ENCODE peak calls at places on chromosomes 4 and X, in six cellular contexts. T is substantia nigra, B is kidney, W is tibial nerve, J is right atrium auricular region, Y is aorta. A is an unnamed sample.

GRCh38 chr4:42914937-42915336 is 22.4 kb downstream of the GRXCR1 start:
- DNase-seq in T (no peak), W (no peak), Y (no peak), J (no peak), B (no peak), A (no peak)

GRCh38 chr4:53476232-53477037 is 99.0 kb downstream of the FIP1L1 start:
- DNase-seq in B (no peak), T (no peak), Y (peak), J (no peak), W (no peak), A (no peak)

GRCh38 chrX:135086197-135086854 is 34.0 kb downstream of the ETDB start:
- DNase-seq in W (no peak), J (no peak), B (no peak), T (no peak), Y (no peak), A (peak)

GRCh38 chrX:2719774-2720447 is 28.8 kb downstream of the CD99 start:
- DNase-seq in W (no peak), J (no peak), B (no peak), Y (no peak), T (no peak), A (no peak)

GRCh38 chrX:100635040-100635439 is 1.6 kb downstream of the TSPAN6 start:
- DNase-seq in Y (no peak), B (no peak), W (no peak), J (no peak), T (no peak), A (no peak)

GRCh38 chrX:118536687-118537461 is 41.3 kb downstream of the DOCK11 start:
- DNase-seq in T (no peak), J (no peak), B (no peak), W (no peak), Y (no peak), A (no peak)

GRCh38 chr4:107824367-107825071 is at the start of gene SGMS2:
- DNase-seq in Y (peak), B (peak), T (peak), J (peak), W (peak), A (peak)

GRCh38 chr4:57233391-57233790 is 123.2 kb upstream of the IGFBP7 start:
- DNase-seq in Y (no peak), T (no peak), J (no peak), W (no peak), B (no peak), A (no peak)

GRCh38 chrX:26915064-26915463 is 548.1 kb downstream of the PPP4R3C start:
- DNase-seq in J (no peak), B (no peak), T (no peak), Y (no peak), W (no peak), A (no peak)

GRCh38 chr4:39873823-39874222 is 103.9 kb downstream of the PDS5A start:
- DNase-seq in J (no peak), Y (no peak), B (no peak), W (no peak), T (no peak), A (no peak)

GRCh38 chrX:123682182-123682581 is 50.7 kb downstream of the THOC2 start:
- DNase-seq in W (no peak), T (no peak), B (no peak), Y (no peak), J (no peak), A (no peak)

GRCh38 chr4:54233697-54234496 is 4.8 kb downstream of the PDGFRA start:
- DNase-seq in J (peak), W (peak), B (peak), T (peak), Y (peak), A (peak)

GRCh38 chr4:72430050-72430449 is 139.0 kb downstream of the ADAMTS3 start:
- DNase-seq in W (no peak), J (no peak), Y (no peak), T (no peak), B (no peak), A (no peak)

GRCh38 chr4:66307641-66308438 is 637.6 kb upstream of the EPHA5 start:
- DNase-seq in T (no peak), B (no peak), W (no peak), Y (no peak), J (no peak), A (no peak)

GRCh38 chr4:16496501-16496900 is 270.2 kb upstream of the TAPT1 start:
- DNase-seq in J (no peak), T (no peak), W (no peak), B (no peak), Y (no peak), A (no peak)

GRCh38 chr4:16492872-16493271 is 266.6 kb upstream of the TAPT1 start:
- DNase-seq in W (no peak), B (no peak), J (no peak), Y (no peak), T (no peak), A (no peak)
- H3K27ac ChIP-seq in W (no peak), B (no peak), J (no peak), Y (no peak), T (no peak), A (no peak)

DNA sequence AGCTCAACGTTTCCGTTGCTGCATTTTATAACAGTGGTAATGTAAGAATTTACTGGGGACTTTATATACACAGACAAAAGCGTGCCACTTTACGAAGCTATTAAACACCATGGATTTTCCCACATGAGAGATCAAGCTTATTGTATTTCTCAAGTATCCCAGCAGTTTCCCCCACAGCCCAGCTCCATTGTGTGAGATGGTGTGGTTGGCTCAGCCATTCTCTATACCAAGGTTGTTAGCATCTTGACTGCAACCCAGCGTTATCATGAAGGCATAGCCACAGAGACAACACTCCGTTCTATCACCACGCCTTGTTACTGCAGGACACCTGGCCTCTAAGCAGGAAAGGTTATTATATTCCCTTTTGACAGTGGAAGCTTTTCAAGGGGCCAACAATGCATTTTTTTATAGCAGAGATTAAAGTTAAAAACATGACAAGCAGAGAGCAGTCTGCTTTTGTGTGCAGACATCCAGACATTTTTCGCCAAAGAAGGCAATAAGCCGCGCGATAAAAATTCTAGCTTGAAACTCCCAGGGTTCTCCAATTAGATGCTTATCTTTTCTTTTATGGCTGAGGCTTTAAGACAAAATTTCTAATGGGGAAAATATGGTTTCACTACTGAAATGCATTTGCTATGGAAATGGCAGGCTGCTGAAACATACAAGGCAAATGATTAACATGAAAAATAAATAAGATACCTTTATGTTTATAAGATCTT is 206.1 kb downstream of the MID1 start:
- DNase-seq in W (no peak), T (no peak), J (no peak), Y (no peak), B (no peak), A (no peak)
- H3K27ac ChIP-seq in W (no peak), T (no peak), J (no peak), Y (no peak), B (no peak), A (no peak)

GRCh38 chrX:24082446-24082845 is 27.7 kb downstream of the EIF2S3 start:
- DNase-seq in B (no peak), T (no peak), J (no peak), W (no peak), Y (no peak), A (no peak)

GRCh38 chrX:24085133-24085532 is 30.4 kb downstream of the EIF2S3 start:
- DNase-seq in J (no peak), Y (no peak), W (no peak), T (no peak), B (no peak), A (no peak)

GRCh38 chrX:24079405-24079804 is 24.6 kb downstream of the EIF2S3 start:
- DNase-seq in J (no peak), B (no peak), W (no peak), T (no peak), Y (no peak), A (no peak)

GRCh38 chrX:24081661-24082154 is 27.0 kb downstream of the EIF2S3 start:
- DNase-seq in Y (peak), T (peak), B (no peak), W (peak), J (no peak), A (peak)

GRCh38 chrX:24080670-24081069 is 25.9 kb downstream of the EIF2S3 start:
- DNase-seq in J (no peak), T (no peak), Y (no peak), B (no peak), W (no peak), A (no peak)
- H3K27ac ChIP-seq in J (no peak), T (no peak), Y (no peak), B (no peak), W (no peak), A (no peak)

GRCh38 chrX:69555396-69556023 is 51.4 kb downstream of the NALF2 start:
- DNase-seq in W (no peak), J (no peak), Y (no peak), T (no peak), B (peak), A (no peak)
- H3K27ac ChIP-seq in W (no peak), J (no peak), Y (no peak), T (no peak), B (no peak), A (no peak)